ENCODE peak calls at places on chromosomes 6 and 20, in ten cellular contexts. H is psoas muscle, O is esophagus squamous epithelium, K is fibroblast of lung, C is IMR-90, W is breast epithelium, P is heart left ventricle, S is endodermal cell, L is cardiac muscle cell, T is HepG2. J is an unnamed sample. For H3K4me1, the result is how much of the 10 kb centered on the place peaks cover.

GRCh38 chr6:147156218-147156617 is 48.0 kb upstream of the STXBP5 start:
- DNase-seq in H (no peak), O (no peak), K (no peak), C (no peak), W (no peak), P (no peak), S (no peak), L (no peak), T (no peak), J (no peak)

GRCh38 chr20:1130058-1130694 is 11.8 kb downstream of the PSMF1 start:
- DNase-seq in H (no peak), O (no peak), K (no peak), C (no peak), W (no peak), P (no peak), S (no peak), L (no peak), T (no peak), J (no peak)

GRCh38 chr6:39465539-39465938 is 143.0 kb upstream of the KCNK16 start:
- DNase-seq in H (no peak), O (no peak), K (no peak), C (no peak), W (no peak), P (no peak), S (no peak), L (no peak), T (no peak), J (no peak)

GRCh38 chr20:43844778-43845614 is 69.7 kb upstream of the TOX2 start:
- DNase-seq in H (peak), O (no peak), K (peak), C (peak), W (peak), P (peak), S (no peak), L (peak), T (no peak), J (peak)

GRCh38 chr6:106110167-106110826 is 24.2 kb downstream of the PRDM1 start:
- DNase-seq in H (no peak), O (no peak), K (no peak), C (no peak), W (no peak), P (no peak), S (no peak), L (no peak), T (no peak), J (no peak)

GRCh38 chr20:19757487-19757972 is 528 bp upstream of the RIN2 start:
- DNase-seq in H (peak), O (no peak), K (peak), C (peak), W (peak), P (peak), S (peak), L (peak), T (peak), J (peak)

GRCh38 chr6:49284134-49284533 is 178.9 kb downstream of the MMUT start:
- DNase-seq in H (no peak), O (no peak), K (no peak), C (no peak), W (no peak), P (no peak), S (no peak), L (no peak), T (no peak), J (no peak)

GRCh38 chr6:169851641-169852503 is 100.5 kb downstream of the ERMARD start:
- DNase-seq in H (no peak), O (no peak), K (peak), C (no peak), W (no peak), P (peak), S (peak), L (peak), T (no peak), J (no peak)

GRCh38 chr6:160394654-160395035 is 46.5 kb downstream of the SLC22A3 start:
- DNase-seq in H (no peak), O (no peak), K (no peak), C (no peak), W (no peak), P (no peak), S (peak), L (no peak), T (peak), J (no peak)

GRCh38 chr6:20572940-20573339 is 38.7 kb downstream of the CDKAL1 start:
- DNase-seq in H (no peak), O (no peak), K (peak), C (peak), W (no peak), P (no peak), S (no peak), L (peak), T (peak), J (no peak)

GRCh38 chr20:64043768-64044167 is 5.7 kb downstream of the SOX18 start:
- DNase-seq in H (no peak), O (no peak), K (no peak), C (no peak), W (no peak), P (no peak), S (no peak), L (no peak), T (no peak), J (no peak)

GRCh38 chr6:41191569-41191968 is 9.4 kb downstream of the TREML2 start:
- DNase-seq in H (no peak), O (no peak), K (no peak), C (no peak), W (no peak), P (no peak), S (peak), L (peak), T (no peak), J (peak)

GRCh38 chr20:20060234-20060998 is 8.1 kb downstream of the CFAP61 start:
- DNase-seq in H (no peak), O (no peak), K (no peak), C (no peak), W (no peak), P (no peak), S (no peak), L (no peak), T (no peak), J (no peak)

GRCh38 chr6:136284909-136285308 is 4.7 kb downstream of the BCLAF1 start:
- DNase-seq in H (no peak), O (no peak), K (peak), C (peak), W (no peak), P (no peak), S (no peak), L (peak), T (no peak), J (no peak)

GRCh38 chr6:37522836-37523235 is 23.1 kb upstream of the CCDC167 start:
- DNase-seq in H (no peak), O (no peak), K (no peak), C (no peak), W (no peak), P (no peak), S (no peak), L (no peak), T (no peak), J (no peak)
- H3K4me1 ChIP-seq in H (under half), O (under half), K (under half), C (under half), W (under half), P (under half), S (under half), L (under half), T (under half), J (under half)

DNA sequence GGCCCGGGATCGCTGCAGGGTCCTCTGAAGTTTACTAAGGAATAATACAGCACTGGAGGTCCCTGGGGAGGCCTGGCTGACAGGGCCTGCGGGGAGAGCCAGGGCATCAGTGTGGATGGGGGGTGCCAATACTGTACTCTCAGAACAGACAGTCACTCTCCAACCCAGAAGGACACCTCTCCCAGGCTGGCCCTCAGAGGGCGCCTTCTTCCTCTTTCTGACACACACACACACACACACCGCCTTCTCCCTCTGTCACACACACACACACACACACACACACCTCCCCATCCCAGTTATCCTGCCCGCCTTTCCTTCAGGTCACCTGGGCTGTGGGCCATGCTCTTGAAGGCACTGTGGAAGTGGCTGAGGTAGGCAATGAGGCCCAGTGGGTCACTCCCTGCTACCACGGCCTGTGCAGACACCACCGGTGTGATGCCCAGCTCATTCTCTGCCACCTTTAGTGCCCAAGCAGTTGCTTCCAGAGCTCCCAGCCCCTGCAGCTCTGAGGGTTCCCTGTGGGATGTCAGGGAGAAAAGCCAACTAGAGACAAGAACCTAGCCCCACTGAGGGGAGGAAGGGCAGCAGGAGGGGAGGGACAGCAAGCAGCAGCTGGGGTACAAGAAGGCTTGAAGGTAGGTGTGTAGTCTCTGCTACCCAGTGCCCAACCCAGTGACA is 7.5 kb downstream of the SMPD2 start:
- DNase-seq in H (no peak), O (no peak), K (no peak), C (no peak), W (no peak), P (no peak), S (no peak), L (peak), T (no peak), J (no peak)
- TF ChIP-seq CTCF in H (no peak), O (no peak), K (no peak), C (no peak), W (no peak), P (no peak), S (no peak), L (no peak), T (peak), J (no peak)

GRCh38 chr6:88220493-88220892 is 54.3 kb upstream of the CNR1 start:
- DNase-seq in H (no peak), O (no peak), K (peak), C (no peak), W (no peak), P (no peak), S (peak), L (peak), T (peak), J (no peak)
- H3K4me3 ChIP-seq in H (no peak), O (no peak), K (no peak), C (no peak), W (no peak), P (no peak), S (no peak), L (no peak), T (no peak), J (no peak)

DNA sequence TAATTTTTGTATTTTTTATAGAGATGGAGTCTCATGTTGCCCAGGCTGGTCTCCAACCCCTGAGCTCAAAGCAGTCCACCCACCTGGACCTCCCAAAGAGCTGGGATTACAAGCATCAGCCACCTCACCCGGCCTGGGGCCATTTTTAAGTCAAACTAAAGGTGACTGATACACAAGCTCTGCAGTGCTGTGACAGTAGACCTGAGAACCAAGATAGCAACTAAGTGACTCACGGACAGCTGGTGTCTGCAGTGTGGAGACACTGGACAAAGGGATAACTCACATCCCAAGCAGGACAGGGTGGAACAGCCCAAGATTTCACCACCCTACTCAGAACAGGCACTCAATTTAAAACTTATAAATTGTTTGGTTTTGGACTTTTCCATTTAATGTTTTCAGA is 402.5 kb downstream of the CD83 start:
- DNase-seq in H (no peak), O (no peak), K (no peak), C (peak), W (no peak), P (no peak), S (no peak), L (no peak), T (no peak), J (no peak)
- H3K4me1 ChIP-seq in H (under half), O (under half), K (under half), C (under half), W (under half), P (under half), S (under half), L (under half), T (under half), J (under half)

GRCh38 chr20:41892031-41892430 is 273.9 kb upstream of the CHD6 start:
- DNase-seq in H (no peak), O (no peak), K (no peak), C (no peak), W (no peak), P (no peak), S (no peak), L (no peak), T (no peak), J (no peak)

GRCh38 chr20:41889871-41890224 is 271.7 kb upstream of the CHD6 start:
- DNase-seq in H (no peak), O (no peak), K (no peak), C (no peak), W (no peak), P (no peak), S (peak), L (no peak), T (no peak), J (no peak)

GRCh38 chr20:41888434-41888833 is 270.3 kb upstream of the CHD6 start:
- DNase-seq in H (no peak), O (no peak), K (no peak), C (no peak), W (no peak), P (no peak), S (no peak), L (no peak), T (no peak), J (no peak)

GRCh38 chr20:41887500-41887899 is 269.3 kb upstream of the CHD6 start:
- DNase-seq in H (no peak), O (no peak), K (no peak), C (no peak), W (no peak), P (no peak), S (no peak), L (no peak), T (no peak), J (no peak)

GRCh38 chr20:41889125-41889870 is 271.1 kb upstream of the CHD6 start:
- DNase-seq in H (no peak), O (no peak), K (no peak), C (no peak), W (no peak), P (no peak), S (peak), L (peak), T (peak), J (no peak)
- TF ChIP-seq CTCF in H (no peak), O (peak), K (no peak), C (no peak), W (no peak), P (no peak), S (peak), L (no peak), T (peak), J (peak)

GRCh38 chr20:34863421-34863965 is 9.2 kb downstream of the GGT7 start:
- DNase-seq in H (no peak), O (no peak), K (no peak), C (no peak), W (no peak), P (no peak), S (no peak), L (no peak), T (no peak), J (no peak)
- H3K4me3 ChIP-seq in H (peak), O (no peak), K (no peak), C (no peak), W (no peak), P (no peak), S (no peak), L (no peak), T (no peak), J (no peak)

J was measured in left ventricle myocardium inferior.